ENCODE peak calls at places on chromosomes 3 and 15, in nine cellular contexts. One of them, this sample, is unnamed.

GRCh38 chr3:71998995-71999673 is 214.2 kb upstream of the PROK2 start:
- DNase-seq in CD8-positive, alpha-beta memory T cell: no peak
- DNase-seq in SHP77 treated with DMSO at 0.1 percent for 48 hours: no peak
- DNase-seq in NCI-H2081: no peak
- DNase-seq in activated naive CD4-positive, alpha-beta T cell treated with anti-CD3 and anti-CD28 coated beads for 36 hours: no peak
- DNase-seq in GM23248: peak; percentile 97
- DNase-seq in T-helper 1 cell: no peak
- DNase-seq in uterus: peak; percentile 18
- DNase-seq in fibroblast of lung: peak; percentile 94
- DNase-seq in this sample: no peak

GRCh38 chr3:184811034-184811433 is 932 bp upstream of the VPS8 start:
- DNase-seq in NCI-H2081: no peak
- DNase-seq in CD8-positive, alpha-beta memory T cell: no peak
- DNase-seq in activated naive CD4-positive, alpha-beta T cell treated with anti-CD3 and anti-CD28 coated beads for 36 hours: peak; percentile 16
- DNase-seq in T-helper 1 cell: no peak
- DNase-seq in SHP77 treated with DMSO at 0.1 percent for 48 hours: no peak
- DNase-seq in uterus: no peak
- DNase-seq in GM23248: no peak
- DNase-seq in fibroblast of lung: no peak
- DNase-seq in this sample: no peak

GRCh38 chr3:171654809-171655208 is 155.5 kb downstream of the PLD1 start:
- DNase-seq in fibroblast of lung: peak; percentile 58
- DNase-seq in GM23248: peak; percentile 71
- DNase-seq in NCI-H2081: no peak
- DNase-seq in CD8-positive, alpha-beta memory T cell: no peak
- DNase-seq in T-helper 1 cell: no peak
- DNase-seq in activated naive CD4-positive, alpha-beta T cell treated with anti-CD3 and anti-CD28 coated beads for 36 hours: no peak
- DNase-seq in SHP77 treated with DMSO at 0.1 percent for 48 hours: no peak
- DNase-seq in uterus: peak; percentile 57
- DNase-seq in this sample: no peak

GRCh38 chr15:31307270-31308184 is 19.1 kb upstream of the KLF13 start:
- DNase-seq in fibroblast of lung: no peak
- DNase-seq in CD8-positive, alpha-beta memory T cell: no peak
- DNase-seq in NCI-H2081: peak; percentile 42
- DNase-seq in uterus: no peak
- DNase-seq in GM23248: no peak
- DNase-seq in SHP77 treated with DMSO at 0.1 percent for 48 hours: no peak
- DNase-seq in T-helper 1 cell: no peak
- DNase-seq in activated naive CD4-positive, alpha-beta T cell treated with anti-CD3 and anti-CD28 coated beads for 36 hours: no peak
- DNase-seq in this sample: no peak

GRCh38 chr3:99875925-99876781 is 58.5 kb downstream of the CMSS1 start:
- DNase-seq in SHP77 treated with DMSO at 0.1 percent for 48 hours: no peak
- DNase-seq in T-helper 1 cell: peak; percentile 56
- DNase-seq in GM23248: peak; percentile 93
- DNase-seq in CD8-positive, alpha-beta memory T cell: peak; percentile 74
- DNase-seq in NCI-H2081: peak; percentile 89
- DNase-seq in uterus: peak; percentile 83
- DNase-seq in activated naive CD4-positive, alpha-beta T cell treated with anti-CD3 and anti-CD28 coated beads for 36 hours: peak; percentile 67
- DNase-seq in fibroblast of lung: peak; percentile 79
- DNase-seq in this sample: peak; percentile 76

GRCh38 chr3:41259449-41260062 is 60.3 kb downstream of the CTNNB1 start:
- DNase-seq in uterus: no peak
- DNase-seq in activated naive CD4-positive, alpha-beta T cell treated with anti-CD3 and anti-CD28 coated beads for 36 hours: no peak
- DNase-seq in fibroblast of lung: peak; percentile 51
- DNase-seq in T-helper 1 cell: no peak
- DNase-seq in SHP77 treated with DMSO at 0.1 percent for 48 hours: no peak
- DNase-seq in GM23248: peak; percentile 54
- DNase-seq in CD8-positive, alpha-beta memory T cell: no peak
- DNase-seq in NCI-H2081: no peak
- DNase-seq in this sample: peak; percentile 35

GRCh38 chr15:73105064-73105463 is 52.8 kb downstream of the NEO1 start:
- DNase-seq in activated naive CD4-positive, alpha-beta T cell treated with anti-CD3 and anti-CD28 coated beads for 36 hours: no peak
- DNase-seq in NCI-H2081: no peak
- DNase-seq in SHP77 treated with DMSO at 0.1 percent for 48 hours: no peak
- DNase-seq in fibroblast of lung: no peak
- DNase-seq in uterus: no peak
- DNase-seq in T-helper 1 cell: no peak
- DNase-seq in CD8-positive, alpha-beta memory T cell: no peak
- DNase-seq in GM23248: no peak
- DNase-seq in this sample: no peak

GRCh38 chr3:23600178-23600577 is 205.6 kb upstream of the UBE2E1 start:
- DNase-seq in uterus: no peak
- DNase-seq in SHP77 treated with DMSO at 0.1 percent for 48 hours: no peak
- DNase-seq in CD8-positive, alpha-beta memory T cell: no peak
- DNase-seq in T-helper 1 cell: no peak
- DNase-seq in NCI-H2081: peak; percentile 28
- DNase-seq in fibroblast of lung: peak; percentile 97
- DNase-seq in activated naive CD4-positive, alpha-beta T cell treated with anti-CD3 and anti-CD28 coated beads for 36 hours: no peak
- DNase-seq in GM23248: peak; percentile 83
- DNase-seq in this sample: peak; percentile 90